ENCODE peak calls at places on chromosomes 2 and 18, in five cellular contexts. N is HEK293T, Q is GM12878, H is NT2/D1, M is HepG2. O is an unnamed sample.
A peak's percentile ranks its signal among the peaks of the same experiment; 100 is the strongest.

GRCh38 chr2:106561356-106561755 is 74.2 kb downstream of the CD8B2 start:
- DNase-seq in N (no peak), H (no peak), Q (no peak), M (no peak), O (no peak)

GRCh38 chr18:34611904-34612303 is 98.2 kb upstream of the DTNA start:
- DNase-seq in M (no peak), H (no peak), N (no peak), Q (no peak), O (no peak)

GRCh38 chr18:58612239-58613055 is 16.4 kb downstream of the ALPK2 start:
- DNase-seq in M (no peak), Q (no peak), N (no peak), H (no peak), O (no peak)

GRCh38 chr2:161843936-161844335 is 219.7 kb downstream of the SLC4A10 start:
- DNase-seq in M (no peak), H (no peak), N (no peak), Q (no peak), O (no peak)

GRCh38 chr2:195535911-195536522 is 121.0 kb upstream of the SLC39A10 start:
- DNase-seq in N (no peak), Q (peak; percentile 92), H (no peak), M (no peak), O (no peak)

GRCh38 chr2:128260239-128261138 is 58.2 kb downstream of the HS6ST1 start:
- DNase-seq in H (peak; percentile 67), Q (no peak), M (peak; percentile 86), N (no peak), O (peak; percentile 81)

GRCh38 chr18:74083071-74083954 is 64.3 kb downstream of the FBXO15 start:
- DNase-seq in N (no peak), M (no peak), H (no peak), Q (no peak), O (no peak)

GRCh38 chr2:155841442-155841841 is 491.1 kb downstream of the NR4A2 start:
- DNase-seq in N (no peak), M (no peak), H (no peak), Q (no peak), O (no peak)

GRCh38 chr2:45595724-45596435 is 15.2 kb downstream of the SRBD1 start:
- DNase-seq in M (no peak), H (no peak), N (no peak), Q (no peak), O (no peak)

GRCh38 chr18:51911582-51911981 is 428.4 kb upstream of the DCC start:
- DNase-seq in N (no peak), H (no peak), Q (no peak), M (no peak), O (no peak)

GRCh38 chr18:79496237-79496977 is 100.7 kb downstream of the NFATC1 start:
- DNase-seq in H (no peak), M (no peak), Q (no peak), N (no peak), O (no peak)

GRCh38 chr2:69601179-69601612 is 42.3 kb downstream of the AAK1 start:
- DNase-seq in Q (no peak), H (no peak), N (no peak), M (peak; percentile 49), O (no peak)

GRCh38 chr2:218145124-218145523 is 19.3 kb downstream of the CXCR2 start:
- DNase-seq in Q (no peak), H (no peak), M (peak; percentile 69), N (no peak), O (no peak)

GRCh38 chr2:160299540-160299939 is 99.5 kb upstream of the ITGB6 start:
- DNase-seq in Q (no peak), M (no peak), N (no peak), H (no peak), O (no peak)

GRCh38 chr2:42827647-42828486 is 35.5 kb upstream of the HAAO start:
- DNase-seq in M (peak; percentile 79), H (peak; percentile 72), N (peak; percentile 89), Q (no peak), O (peak; percentile 43)

GRCh38 chr2:239178484-239178883 is 222.3 kb downstream of the HDAC4 start:
- DNase-seq in N (no peak), Q (no peak), H (no peak), M (no peak), O (no peak)

GRCh38 chr2:198763793-198764192 is 693.9 kb downstream of the SATB2 start:
- DNase-seq in M (no peak), H (no peak), N (no peak), Q (no peak), O (no peak)

GRCh38 chr2:240136013-240136670 is at the start of gene COPS9:
- DNase-seq in Q (peak; percentile 27), M (peak; percentile 76), N (peak; percentile 90), H (peak; percentile 85), O (no peak)

GRCh38 chr2:84944257-84944909 is 26.6 kb upstream of the KCMF1 start:
- DNase-seq in N (no peak), Q (no peak), H (no peak), M (no peak), O (no peak)

GRCh38 chr2:42359304-42359749 is 1.7 kb downstream of the COX7A2L start:
- DNase-seq in M (no peak), N (no peak), H (no peak), Q (no peak), O (no peak)

GRCh38 chr2:16662440-16662839 is 3.2 kb downstream of the CYRIA start:
- DNase-seq in M (no peak), N (no peak), H (no peak), Q (no peak), O (no peak)

GRCh38 chr2:237091779-237092436 is 6.2 kb downstream of the COPS8 start:
- DNase-seq in N (no peak), Q (no peak), M (no peak), H (no peak), O (no peak)

GRCh38 chr2:207078186-207078798 is 87.5 kb downstream of the KLF7 start:
- DNase-seq in H (no peak), M (no peak), Q (no peak), N (no peak), O (no peak)

GRCh38 chr2:131146749-131147148 is 41.6 kb downstream of the PLEKHB2 start:
- DNase-seq in N (no peak), M (no peak), H (no peak), Q (no peak), O (no peak)

GRCh38 chr2:1617425-1618021 is 126.8 kb downstream of the PXDN start:
- DNase-seq in Q (no peak), H (no peak), N (no peak), M (no peak), O (no peak)

GRCh38 chr2:224723606-224724217 is 7.5 kb upstream of the CCDC195 start:
- DNase-seq in M (no peak), H (no peak), N (no peak), Q (no peak), O (no peak)

GRCh38 chr2:88016086-88016947 is at the start of gene RNU2-63P:
- DNase-seq in Q (peak; percentile 65), H (peak; percentile 70), M (peak; percentile 96), N (peak; percentile 76), O (peak; percentile 91)

GRCh38 chr18:55158570-55158969 is 199.3 kb upstream of the CCDC68 start:
- DNase-seq in H (no peak), Q (no peak), N (no peak), M (no peak), O (no peak)

GRCh38 chr18:48021273-48021914 is 90.9 kb upstream of the SMAD2 start:
- DNase-seq in M (no peak), H (no peak), Q (no peak), N (no peak), O (no peak)

GRCh38 chr2:202052235-202052634 is 18.6 kb downstream of the FZD7 start:
- DNase-seq in N (no peak), M (no peak), H (no peak), Q (no peak), O (no peak)

GRCh38 chr2:239182981-239183791 is 217.6 kb downstream of the HDAC4 start:
- DNase-seq in M (no peak), H (no peak), N (no peak), Q (no peak), O (no peak)

GRCh38 chr2:98800330-98801064 is 69.6 kb upstream of the MGAT4A start:
- DNase-seq in N (no peak), H (no peak), M (peak; percentile 58), Q (no peak), O (no peak)

GRCh38 chr18:23135679-23136325 is 517 bp downstream of the CABLES1 start:
- DNase-seq in M (no peak), H (no peak), Q (no peak), N (peak; percentile 57), O (no peak)

GRCh38 chr2:47735912-47736311 is 47.0 kb upstream of the MSH6 start:
- DNase-seq in Q (no peak), M (no peak), N (no peak), H (no peak), O (no peak)

GRCh38 chr2:70890469-70891065 is 45.1 kb upstream of the ATP6V1B1 start:
- DNase-seq in H (no peak), N (no peak), M (no peak), Q (no peak), O (no peak)
- TF ChIP-seq SUZ12 in H (no peak), N (no peak), M (no peak), Q (no peak), O (no peak)

GRCh38 chr18:36544036-36544725 is 246.7 kb downstream of the FHOD3 start:
- DNase-seq in M (no peak), N (no peak), H (no peak), Q (no peak), O (no peak)
- TF ChIP-seq SUZ12 in M (no peak), N (no peak), H (no peak), Q (no peak), O (no peak)

GRCh38 chr2:39203382-39203781 is 40.4 kb downstream of the CDKL4 start:
- DNase-seq in H (no peak), Q (no peak), N (no peak), M (no peak), O (no peak)

DNA sequence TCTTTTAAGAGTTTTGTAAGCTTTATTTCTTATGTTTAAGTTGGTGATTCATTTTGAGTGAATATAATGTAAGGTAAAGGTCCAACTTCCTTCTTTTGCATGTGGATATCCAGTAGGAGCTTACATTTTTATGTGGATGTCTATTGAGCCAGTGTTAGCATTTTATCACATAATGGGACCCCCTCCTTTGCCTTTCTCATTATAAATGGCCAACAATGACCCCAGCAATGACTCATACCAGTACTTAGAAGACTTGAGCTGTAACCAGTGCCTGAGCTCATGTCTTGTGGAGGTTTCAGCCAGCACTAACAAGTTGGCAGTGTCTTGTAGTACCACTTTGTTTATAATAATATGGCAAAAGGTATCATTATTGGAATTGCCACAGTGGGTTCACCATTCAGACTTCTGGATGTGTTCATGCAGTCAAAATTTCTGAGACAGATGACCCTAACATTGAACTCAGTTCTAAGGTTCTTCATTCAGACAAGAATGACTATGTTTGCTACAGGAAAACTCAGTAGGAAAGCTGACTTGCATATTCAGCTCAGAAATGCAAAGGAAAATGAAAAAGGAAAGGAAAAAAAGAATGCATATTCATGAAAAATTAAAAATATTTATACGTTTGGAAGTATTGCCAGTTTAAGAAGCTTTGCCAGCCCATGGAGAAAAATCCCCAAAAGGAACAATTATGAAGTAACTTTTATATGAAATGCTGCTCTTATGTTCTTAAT is 41.0 kb downstream of the CDKL4 start:
- DNase-seq in M (no peak), Q (no peak), N (no peak), H (peak; percentile 75), O (peak; percentile 39)
- TF ChIP-seq SUZ12 in M (no peak), Q (no peak), N (no peak), H (no peak), O (no peak)

DNA sequence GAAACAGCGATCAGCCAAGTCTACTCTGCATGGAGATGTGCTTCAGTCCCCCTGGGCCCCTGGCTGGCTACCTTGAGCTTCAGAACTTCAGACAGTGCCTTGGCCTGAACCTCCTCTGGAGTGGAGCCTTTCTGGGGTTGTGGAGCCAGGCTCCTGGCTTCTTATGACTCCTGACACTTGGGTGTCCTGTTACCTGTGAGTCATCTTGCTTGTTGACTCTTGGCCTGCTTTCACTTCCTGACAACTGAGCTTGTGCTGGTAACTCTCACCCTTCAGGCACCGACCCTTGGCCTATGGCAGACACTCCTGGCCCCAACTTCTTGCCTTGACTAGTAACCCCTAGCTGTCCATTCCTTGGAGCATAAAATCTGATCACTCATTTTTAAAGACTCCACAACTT is 46.5 kb upstream of the VIT start:
- DNase-seq in Q (no peak), N (peak; percentile 10), H (no peak), M (peak; percentile 83), O (no peak)
- TF ChIP-seq SUZ12 in Q (no peak), N (no peak), H (no peak), M (no peak), O (no peak)

O was measured in H1.